ENCODE peak calls at places on chromosomes 13 and 19, in ten cellular contexts. F is AG04449, D is psoas muscle, G is AG04450, J is GM23338, O is OCI-LY7, R is lower leg skin, M is neuronal stem cell, U is aorta, L is tibial nerve. I is an unnamed sample.

GRCh38 chr13:109867766-109868165 is 81.4 kb upstream of the IRS2 start:
- DNase-seq in F (no peak), D (no peak), G (no peak), J (no peak), O (no peak), R (no peak), M (no peak), U (no peak), L (no peak), I (no peak)

GRCh38 chr13:30872685-30873443 is 33.2 kb upstream of the MEDAG start:
- DNase-seq in F (no peak), D (peak; percentile 75), G (peak; percentile 71), J (peak; percentile 88), O (no peak), R (no peak), M (peak; percentile 77), U (peak; percentile 89), L (peak; percentile 67), I (no peak)

GRCh38 chr13:96871470-96871869 is 122.8 kb downstream of the OXGR1 start:
- DNase-seq in F (no peak), D (no peak), G (no peak), J (no peak), O (no peak), R (no peak), M (no peak), U (no peak), L (no peak), I (no peak)

GRCh38 chr19:11361771-11362731 is 6.8 kb downstream of the PLPPR2 start:
- DNase-seq in F (no peak), D (no peak), G (no peak), J (peak; percentile 89), O (no peak), R (no peak), M (no peak), U (no peak), L (no peak), I (no peak)

GRCh38 chr19:45501730-45502014 is 3.4 kb downstream of the PPM1N start:
- DNase-seq in F (no peak), D (no peak), G (no peak), J (peak; percentile 51), O (no peak), R (no peak), M (no peak), U (no peak), L (no peak), I (no peak)

GRCh38 chr13:95896302-95896701 is 156.9 kb downstream of the UGGT2 start:
- DNase-seq in F (no peak), D (no peak), G (no peak), J (no peak), O (no peak), R (no peak), M (no peak), U (no peak), L (no peak), I (no peak)

GRCh38 chr19:54551950-54552912 is 21.4 kb upstream of the LILRA2 start:
- DNase-seq in F (no peak), D (peak; percentile 30), G (no peak), J (no peak), O (no peak), R (no peak), M (no peak), U (no peak), L (peak; percentile 35), I (no peak)

GRCh38 chr13:80341771-80342271 is 895 bp upstream of the SPRY2 start:
- DNase-seq in F (no peak), D (peak; percentile 61), G (no peak), J (peak; percentile 77), O (no peak), R (no peak), M (peak; percentile 74), U (no peak), L (peak; percentile 43), I (no peak)

GRCh38 chr13:37869506-37869755 is 141 bp downstream of the TRPC4 start:
- DNase-seq in F (no peak), D (no peak), G (no peak), J (peak; percentile 70), O (no peak), R (no peak), M (peak; percentile 48), U (no peak), L (no peak), I (no peak)

GRCh38 chr13:37870895-37871550 is 1.5 kb upstream of the TRPC4 start:
- DNase-seq in F (no peak), D (no peak), G (no peak), J (peak; percentile 23), O (no peak), R (no peak), M (no peak), U (no peak), L (no peak), I (no peak)

GRCh38 chr13:37870489-37870845 is 895 bp upstream of the TRPC4 start:
- DNase-seq in F (no peak), D (no peak), G (no peak), J (no peak), O (no peak), R (no peak), M (no peak), U (no peak), L (no peak), I (no peak)

GRCh38 chr13:37869756-37870488 is at the start of gene TRPC4:
- DNase-seq in F (no peak), D (peak; percentile 19), G (no peak), J (peak; percentile 84), O (no peak), R (no peak), M (peak; percentile 61), U (peak; percentile 83), L (no peak), I (no peak)

DNA sequence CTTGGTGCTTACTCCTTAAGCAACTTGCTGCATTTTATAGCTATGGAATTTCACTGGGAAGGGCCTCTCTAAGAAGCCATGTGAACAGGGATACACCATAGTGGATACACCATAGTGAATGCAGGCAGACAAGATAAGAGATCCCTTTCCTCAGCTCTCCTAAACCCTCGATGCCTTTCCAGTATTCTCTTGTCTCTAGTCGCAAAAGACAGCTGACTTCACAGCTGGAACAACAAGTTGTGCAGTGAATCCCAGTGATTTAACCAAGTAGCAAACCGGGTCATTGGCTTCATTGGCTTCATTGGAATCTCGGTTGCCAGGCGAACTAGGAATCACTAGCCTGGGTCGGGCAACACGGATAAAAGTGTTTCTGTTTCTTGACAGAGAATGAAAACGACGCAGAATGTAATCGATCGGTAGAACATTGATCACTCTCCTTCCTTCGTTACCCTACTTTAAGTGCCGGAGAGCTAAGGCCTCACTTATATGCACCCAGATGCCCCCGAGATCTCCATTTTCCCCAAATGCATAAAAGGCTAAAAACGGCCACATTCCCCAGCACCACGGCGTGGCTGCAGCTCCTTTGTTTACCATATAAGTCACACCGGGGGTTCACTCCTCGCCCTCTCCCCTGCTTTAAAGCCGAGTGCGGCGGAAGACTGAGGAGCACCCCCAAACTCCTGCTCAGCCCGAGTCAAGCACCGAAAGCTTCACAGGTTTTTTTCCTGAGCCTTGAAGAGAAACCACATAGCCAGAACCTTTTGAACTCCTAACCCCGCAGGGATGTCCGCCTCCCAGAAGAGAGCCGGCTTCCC is 674 bp downstream of the TRPC4 start:
- DNase-seq in F (no peak), D (no peak), G (no peak), J (peak; percentile 59), O (no peak), R (no peak), M (peak; percentile 31), U (peak; percentile 63), L (no peak), I (no peak)
- H3K4me3 ChIP-seq in F (peak overlapping the region; percentile 86), D (peak overlapping the region; percentile 58), G (peak overlapping the region; percentile 76), J (peak overlapping the region; percentile 74), O (no peak overlapping the region), R (no peak overlapping the region), M (peak overlapping the region; percentile 96), U (peak overlapping the region; percentile 27), L (peak overlapping the region; percentile 52), I (no peak overlapping the region)

GRCh38 chr19:41307090-41307875 is 2.7 kb upstream of the CCDC97 start:
- DNase-seq in F (no peak), D (no peak), G (no peak), J (no peak), O (no peak), R (no peak), M (no peak), U (no peak), L (no peak), I (peak; percentile 72)
- H3K4me3 ChIP-seq in F (no peak overlapping the region), D (no peak overlapping the region), G (no peak overlapping the region), J (no peak overlapping the region), O (no peak overlapping the region), R (no peak overlapping the region), M (no peak overlapping the region), U (no peak overlapping the region), L (no peak overlapping the region), I (peak overlapping the region; percentile 46)

GRCh38 chr19:2059422-2060201 is 8.6 kb upstream of the MKNK2 start:
- DNase-seq in F (no peak), D (peak; percentile 85), G (no peak), J (no peak), O (no peak), R (peak; percentile 66), M (no peak), U (peak; percentile 91), L (no peak), I (no peak)

GRCh38 chr19:2056810-2057192 is 5.8 kb upstream of the MKNK2 start:
- DNase-seq in F (no peak), D (no peak), G (no peak), J (no peak), O (no peak), R (no peak), M (no peak), U (no peak), L (no peak), I (no peak)

GRCh38 chr19:2061093-2061935 is 10.3 kb upstream of the MKNK2 start:
- DNase-seq in F (peak; percentile 75), D (peak; percentile 99), G (peak; percentile 92), J (peak; percentile 100), O (peak; percentile 100), R (peak; percentile 99), M (peak; percentile 99), U (peak; percentile 99), L (peak; percentile 100), I (peak; percentile 100)

GRCh38 chr19:2057484-2058469 is 6.7 kb upstream of the MKNK2 start:
- DNase-seq in F (no peak), D (no peak), G (no peak), J (no peak), O (no peak), R (no peak), M (no peak), U (no peak), L (no peak), I (no peak)

DNA sequence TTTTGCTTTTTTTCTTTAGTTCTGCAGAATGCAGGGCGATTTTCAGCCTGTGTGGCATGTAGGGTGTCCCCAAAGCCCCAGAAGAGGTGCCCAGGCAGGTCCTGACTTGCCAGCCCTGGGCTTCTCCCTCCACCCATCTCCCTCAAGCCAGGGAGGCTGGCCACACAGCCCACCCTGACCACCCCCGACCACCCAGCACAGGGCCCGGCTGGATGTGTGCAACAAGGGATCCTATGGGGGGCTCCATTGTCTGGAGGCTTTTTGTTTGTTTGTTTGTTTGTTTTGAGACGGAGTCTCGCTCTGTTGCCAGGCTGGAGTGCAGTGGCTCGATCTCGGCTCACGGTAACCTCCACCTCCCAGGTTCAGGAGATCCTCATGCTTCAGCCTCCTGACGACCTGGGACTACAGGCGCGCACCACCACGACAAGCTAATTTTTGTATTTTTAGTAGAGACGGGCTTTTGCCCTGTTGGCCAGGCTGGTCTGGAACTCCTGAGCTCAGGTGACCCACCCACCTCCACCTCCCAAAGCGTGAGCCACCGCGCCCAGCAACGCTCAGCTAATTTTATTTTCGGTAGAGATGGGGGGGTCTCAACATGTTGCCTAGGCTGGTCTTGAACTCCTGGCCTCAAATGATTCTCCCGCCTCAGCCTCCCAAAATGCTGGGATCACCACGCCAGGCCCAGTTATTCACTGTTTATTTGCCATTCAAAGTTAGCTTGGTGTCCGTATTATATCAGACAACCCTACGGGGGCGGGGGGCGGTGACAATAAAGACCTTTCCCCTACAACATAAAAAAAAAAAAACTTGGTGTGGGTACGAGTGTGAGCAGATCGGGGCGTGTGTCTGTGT is 7.8 kb upstream of the MKNK2 start:
- DNase-seq in F (no peak), D (no peak), G (no peak), J (no peak), O (no peak), R (no peak), M (no peak), U (no peak), L (no peak), I (no peak)
- H3K4me3 ChIP-seq in F (no peak overlapping the region), D (peak overlapping the region; percentile 79), G (no peak overlapping the region), J (no peak overlapping the region), O (no peak overlapping the region), R (no peak overlapping the region), M (no peak overlapping the region), U (no peak overlapping the region), L (no peak overlapping the region), I (no peak overlapping the region)

DNA sequence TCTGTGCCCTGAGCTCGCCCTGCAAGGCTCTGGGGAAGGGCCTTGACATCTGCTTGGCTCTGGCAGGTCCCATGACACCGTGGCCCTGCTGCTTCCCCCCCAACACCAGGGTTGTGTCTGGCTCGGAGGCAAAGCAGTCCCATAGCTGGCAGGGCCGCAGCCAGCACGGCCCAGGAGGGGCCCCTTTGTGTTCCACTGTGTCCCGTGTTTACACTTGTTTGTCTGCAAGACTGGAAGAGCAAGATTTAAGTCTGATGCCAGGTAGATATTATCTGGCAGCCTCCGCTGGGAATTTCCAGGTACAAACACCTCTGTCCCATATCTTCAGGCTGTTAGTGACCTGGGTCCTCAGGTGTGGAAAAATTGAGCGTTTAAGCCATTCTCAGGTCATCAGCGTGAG is 44.3 kb downstream of the MCF2L start:
- DNase-seq in F (no peak), D (no peak), G (no peak), J (no peak), O (no peak), R (peak; percentile 45), M (no peak), U (no peak), L (no peak), I (no peak)
- H3K4me3 ChIP-seq in F (no peak overlapping the region), D (no peak overlapping the region), G (no peak overlapping the region), J (no peak overlapping the region), O (no peak overlapping the region), R (no peak overlapping the region), M (no peak overlapping the region), U (no peak overlapping the region), L (no peak overlapping the region), I (no peak overlapping the region)

I was measured in naive thymus-derived CD4-positive, alpha-beta T cell.